ENCODE peak calls at places on chromosomes 11 and 22, in nine cellular contexts. B is body of pancreas; D is lower lobe of right lung; M is fibroblast of villous mesenchyme; V is mucosa of descending colon; N is CD4-positive, alpha-beta T cell; X is thoracic aorta; O is AG10803; Z is AG09319. J is an unnamed sample.

GRCh38 chr11:58451585-58451984 is 9.5 kb upstream of the OR5B12 start:
- DNase-seq in B (no peak), D (no peak), M (no peak), V (no peak), N (no peak), X (no peak), O (no peak), Z (no peak), J (no peak)

GRCh38 chr11:82043316-82043715 is 690.3 kb downstream of the FAM181B start:
- DNase-seq in B (no peak), D (no peak), M (peak), V (no peak), N (no peak), X (no peak), O (peak), Z (no peak), J (no peak)

GRCh38 chr11:123318623-123319022 is 111.4 kb upstream of the GRAMD1B start:
- DNase-seq in B (no peak), D (no peak), M (no peak), V (no peak), N (no peak), X (no peak), O (no peak), Z (no peak), J (no peak)

GRCh38 chr22:43006753-43007152 is 8.2 kb downstream of the PACSIN2 start:
- DNase-seq in B (no peak), D (no peak), M (no peak), V (peak), N (no peak), X (no peak), O (no peak), Z (no peak), J (no peak)

GRCh38 chr11:19872526-19873135 is 160.0 kb downstream of the NAV2 start:
- DNase-seq in B (no peak), D (no peak), M (no peak), V (no peak), N (no peak), X (no peak), O (no peak), Z (no peak), J (no peak)

GRCh38 chr11:36098046-36098445 is 154.2 kb downstream of the LDLRAD3 start:
- DNase-seq in B (no peak), D (no peak), M (no peak), V (no peak), N (no peak), X (no peak), O (peak), Z (no peak), J (no peak)

GRCh38 chr11:14764899-14765527 is 121.4 kb downstream of the PDE3B start:
- DNase-seq in B (no peak), D (no peak), M (peak), V (peak), N (no peak), X (no peak), O (no peak), Z (no peak), J (peak)

GRCh38 chr11:3894128-3894731 is 38.8 kb downstream of the STIM1 start:
- DNase-seq in B (no peak), D (peak), M (peak), V (no peak), N (no peak), X (no peak), O (peak), Z (no peak), J (peak)

GRCh38 chr11:126808851-126809250 is 191.7 kb downstream of the KIRREL3 start:
- DNase-seq in B (no peak), D (no peak), M (no peak), V (no peak), N (no peak), X (no peak), O (no peak), Z (no peak), J (no peak)

GRCh38 chr11:111354601-111354891 is 24.5 kb downstream of the POU2AF1 start:
- DNase-seq in B (no peak), D (no peak), M (no peak), V (no peak), N (no peak), X (no peak), O (no peak), Z (no peak), J (no peak)

GRCh38 chr11:72813740-72814138 is 472 bp upstream of the ATG16L2 start:
- DNase-seq in B (peak), D (peak), M (peak), V (peak), N (no peak), X (no peak), O (peak), Z (no peak), J (peak)

GRCh38 chr11:96361778-96362177 is 18.8 kb upstream of the MAML2 start:
- DNase-seq in B (no peak), D (no peak), M (peak), V (no peak), N (no peak), X (no peak), O (no peak), Z (no peak), J (no peak)

DNA sequence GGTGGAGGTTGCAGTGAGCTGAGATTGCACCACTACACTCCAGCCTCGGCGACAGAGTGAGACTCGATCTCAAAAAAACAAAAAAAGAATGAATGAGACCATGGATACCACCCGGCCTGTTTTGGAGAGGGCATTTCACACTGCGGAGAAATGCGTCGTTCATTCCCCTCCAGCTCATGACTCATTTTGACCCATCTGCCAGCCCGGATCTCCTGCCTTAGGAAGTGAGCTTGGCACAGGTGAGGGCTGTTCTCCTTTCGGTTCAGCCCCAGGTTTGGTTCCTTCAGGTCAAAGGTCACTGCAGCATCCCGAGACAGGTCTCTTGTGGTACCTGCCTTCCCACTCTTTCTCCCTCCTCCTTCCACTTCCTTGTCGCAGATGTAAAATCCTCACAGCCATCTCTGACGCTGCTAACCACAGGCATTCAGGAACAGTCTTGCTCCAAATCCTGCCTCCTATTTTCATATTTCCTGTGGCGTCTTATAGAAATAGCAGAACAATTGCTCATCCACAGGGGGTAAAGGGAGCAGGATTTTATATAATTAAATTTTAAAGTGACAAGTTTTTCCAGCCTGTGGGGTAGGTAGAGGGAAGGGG is 517.9 kb downstream of the NTM start:
- DNase-seq in B (no peak), D (no peak), M (peak), V (no peak), N (no peak), X (no peak), O (peak), Z (peak), J (no peak)
- TF ChIP-seq CTCF in B (no peak), D (no peak), M (no peak), V (no peak), N (no peak), X (no peak), O (no peak), Z (no peak), J (no peak)

GRCh38 chr11:24406980-24407379 is 89.9 kb upstream of the LUZP2 start:
- DNase-seq in B (no peak), D (peak), M (no peak), V (no peak), N (no peak), X (no peak), O (no peak), Z (no peak), J (no peak)

GRCh38 chr11:24412722-24413121 is 84.1 kb upstream of the LUZP2 start:
- DNase-seq in B (no peak), D (no peak), M (no peak), V (no peak), N (no peak), X (no peak), O (no peak), Z (no peak), J (no peak)

GRCh38 chr11:24406389-24406788 is 90.5 kb upstream of the LUZP2 start:
- DNase-seq in B (no peak), D (no peak), M (no peak), V (no peak), N (no peak), X (no peak), O (no peak), Z (no peak), J (no peak)

GRCh38 chr11:24407733-24408132 is 89.1 kb upstream of the LUZP2 start:
- DNase-seq in B (no peak), D (no peak), M (no peak), V (no peak), N (no peak), X (no peak), O (no peak), Z (no peak), J (no peak)
- TF ChIP-seq CTCF in B (no peak), D (no peak), M (no peak), V (no peak), N (no peak), X (no peak), O (no peak), Z (no peak), J (no peak)

GRCh38 chr22:23896166-23896522 is 2.0 kb downstream of the MIF start:
- DNase-seq in B (no peak), D (no peak), M (no peak), V (no peak), N (no peak), X (no peak), O (no peak), Z (no peak), J (no peak)

GRCh38 chr22:23895599-23896144 is 1.5 kb downstream of the MIF start:
- DNase-seq in B (no peak), D (no peak), M (no peak), V (no peak), N (no peak), X (no peak), O (no peak), Z (no peak), J (no peak)

GRCh38 chr22:23893446-23893956 is 682 bp upstream of the MIF start:
- DNase-seq in B (no peak), D (no peak), M (no peak), V (no peak), N (no peak), X (no peak), O (no peak), Z (no peak), J (no peak)

GRCh38 chr22:23893957-23894709 is at the start of gene MIF:
- DNase-seq in B (peak), D (peak), M (peak), V (peak), N (peak), X (peak), O (peak), Z (peak), J (peak)

GRCh38 chr22:23894710-23895598 is 771 bp downstream of the MIF start:
- DNase-seq in B (peak), D (peak), M (peak), V (peak), N (peak), X (peak), O (peak), Z (no peak), J (peak)
- TF ChIP-seq CTCF in B (peak), D (no peak), M (peak), V (peak), N (peak), X (no peak), O (peak), Z (no peak), J (peak)

DNA sequence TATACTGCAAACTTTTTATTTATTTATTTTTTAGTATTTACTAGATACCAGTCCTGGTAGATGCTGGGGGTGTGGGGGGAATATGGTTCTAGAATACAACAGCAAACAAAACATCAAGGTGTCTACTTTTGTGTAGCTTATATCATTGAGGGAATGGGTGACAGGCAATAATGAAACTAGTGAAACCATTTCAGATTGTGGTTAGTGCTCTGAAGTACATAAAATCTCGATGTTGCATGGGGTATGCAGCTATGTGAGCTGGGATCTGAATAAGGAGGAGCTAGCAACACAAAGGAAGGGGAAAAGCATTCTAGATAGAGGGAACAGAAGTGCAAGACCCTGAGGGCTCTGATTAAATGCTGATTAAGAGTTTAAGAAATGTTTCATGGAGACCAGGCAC is 103.5 kb downstream of the WT1 start:
- DNase-seq in B (no peak), D (no peak), M (no peak), V (no peak), N (no peak), X (no peak), O (no peak), Z (no peak), J (peak)
- TF ChIP-seq CTCF in B (no peak), D (no peak), M (no peak), V (no peak), N (no peak), X (no peak), O (no peak), Z (no peak), J (no peak)

J was measured in GM13976.